ENCODE peak calls at places on chromosomes 12 and 14, in ten cellular contexts. N, I, U, Z, B, O, C, M, R and V are unnamed samples.

GRCh38 chr12:47378907-47379306 is 299.1 kb upstream of the AMIGO2 start:
- DNase-seq in N (no peak), I (no peak), U (no peak), Z (no peak), B (no peak), O (no peak), C (no peak), M (no peak), R (no peak), V (no peak)

GRCh38 chr14:51331651-51332367 is 91.8 kb downstream of the TMX1 start:
- DNase-seq in N (no peak), I (no peak), U (no peak), Z (no peak), B (no peak), O (no peak), C (peak; percentile 14), M (no peak), R (no peak), V (no peak)

GRCh38 chr14:102659797-102660196 is 67.3 kb downstream of the RCOR1 start:
- DNase-seq in N (no peak), I (no peak), U (no peak), Z (no peak), B (no peak), O (no peak), C (no peak), M (no peak), R (no peak), V (no peak)

GRCh38 chr12:122859303-122860051 is 24.2 kb downstream of the HIP1R start:
- DNase-seq in N (no peak), I (peak; percentile 38), U (no peak), Z (no peak), B (no peak), O (no peak), C (no peak), M (no peak), R (no peak), V (no peak)

GRCh38 chr12:118371354-118372282 is 1.1 kb downstream of the TAOK3 start:
- DNase-seq in N (peak; percentile 16), I (peak; percentile 61), U (no peak), Z (no peak), B (no peak), O (peak; percentile 26), C (no peak), M (peak; percentile 82), R (peak; percentile 41), V (peak; percentile 48)

GRCh38 chr12:57134949-57135348 is 6.7 kb downstream of the LRP1 start:
- DNase-seq in N (no peak), I (no peak), U (no peak), Z (no peak), B (no peak), O (peak; percentile 4), C (no peak), M (no peak), R (no peak), V (peak; percentile 37)

GRCh38 chr12:4960030-4960429 is 50.3 kb downstream of the KCNA1 start:
- DNase-seq in N (no peak), I (no peak), U (no peak), Z (no peak), B (no peak), O (no peak), C (no peak), M (no peak), R (no peak), V (no peak)

GRCh38 chr12:47776471-47777143 is 3.6 kb downstream of the SLC48A1 start:
- DNase-seq in N (no peak), I (no peak), U (no peak), Z (no peak), B (no peak), O (no peak), C (no peak), M (no peak), R (no peak), V (no peak)

GRCh38 chr14:106691601-106692291 is 1165.4 kb downstream of the TMEM121 start:
- DNase-seq in N (no peak), I (peak; percentile 23), U (peak; percentile 28), Z (no peak), B (no peak), O (peak; percentile 47), C (no peak), M (no peak), R (no peak), V (no peak)

GRCh38 chr12:54572881-54573280 is 15.6 kb downstream of the PPP1R1A start:
- DNase-seq in N (no peak), I (no peak), U (no peak), Z (no peak), B (no peak), O (no peak), C (no peak), M (no peak), R (no peak), V (no peak)

GRCh38 chr12:18246057-18246456 is 15.3 kb upstream of the PIK3C2G start:
- DNase-seq in N (no peak), I (peak; percentile 1), U (no peak), Z (no peak), B (no peak), O (no peak), C (no peak), M (no peak), R (no peak), V (no peak)

GRCh38 chr14:68645371-68645770 is 147.5 kb downstream of the ZFP36L1 start:
- DNase-seq in N (no peak), I (no peak), U (no peak), Z (no peak), B (no peak), O (no peak), C (no peak), M (no peak), R (no peak), V (no peak)

GRCh38 chr12:78951746-78952532 is 87.4 kb downstream of the SYT1 start:
- DNase-seq in N (no peak), I (peak; percentile 30), U (no peak), Z (no peak), B (no peak), O (no peak), C (no peak), M (no peak), R (no peak), V (no peak)

GRCh38 chr12:29334911-29335310 is 46.1 kb downstream of the ERGIC2 start:
- DNase-seq in N (no peak), I (no peak), U (no peak), Z (no peak), B (no peak), O (no peak), C (no peak), M (no peak), R (no peak), V (no peak)

GRCh38 chr12:117101953-117102833 is 3.0 kb upstream of the TESC start:
- DNase-seq in N (no peak), I (no peak), U (no peak), Z (no peak), B (no peak), O (no peak), C (no peak), M (no peak), R (no peak), V (no peak)

DNA sequence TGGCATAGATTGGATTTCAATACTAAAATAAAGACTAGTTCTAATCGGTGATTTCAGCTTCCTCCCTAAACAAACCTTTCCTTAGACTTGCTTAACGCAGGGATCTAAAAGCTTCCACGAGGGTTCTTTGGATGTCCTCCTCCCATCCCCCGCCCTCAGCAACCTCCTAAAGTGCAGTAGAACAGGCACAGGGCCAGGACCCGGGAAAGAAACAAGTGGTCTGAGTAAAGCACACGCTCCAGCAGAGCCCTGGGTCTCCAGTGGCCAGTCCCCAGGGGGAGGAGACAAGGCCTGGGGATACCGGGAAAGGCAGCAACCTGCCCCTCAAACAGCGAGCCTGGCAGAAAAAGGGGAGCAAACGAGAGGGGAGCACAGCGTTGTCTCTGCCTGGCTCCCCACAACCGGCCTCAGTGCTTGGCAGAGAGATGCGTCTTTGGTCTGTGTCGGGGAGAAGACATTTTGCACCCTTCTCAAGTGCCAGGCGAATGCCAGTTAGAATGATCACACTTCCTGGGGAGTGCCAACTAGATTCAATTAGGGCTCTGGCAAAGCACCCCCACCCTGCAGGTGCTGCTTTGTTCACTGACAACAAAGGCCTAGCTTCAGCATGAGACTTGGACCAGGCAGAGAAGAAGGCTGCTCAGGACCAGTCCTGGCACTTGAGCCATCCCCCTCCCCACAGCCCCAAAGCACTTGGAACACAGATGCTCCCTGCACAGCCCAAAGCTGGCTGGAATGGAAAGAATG is 17.1 kb upstream of the SLC6A12 start:
- DNase-seq in N (no peak), I (no peak), U (no peak), Z (no peak), B (no peak), O (no peak), C (no peak), M (peak; percentile 52), R (no peak), V (no peak)
- TF ChIP-seq EP300 in N (no peak), I (no peak), U (no peak), Z (no peak), B (no peak), O (no peak), C (no peak), M (no peak), R (no peak), V (no peak)

DNA sequence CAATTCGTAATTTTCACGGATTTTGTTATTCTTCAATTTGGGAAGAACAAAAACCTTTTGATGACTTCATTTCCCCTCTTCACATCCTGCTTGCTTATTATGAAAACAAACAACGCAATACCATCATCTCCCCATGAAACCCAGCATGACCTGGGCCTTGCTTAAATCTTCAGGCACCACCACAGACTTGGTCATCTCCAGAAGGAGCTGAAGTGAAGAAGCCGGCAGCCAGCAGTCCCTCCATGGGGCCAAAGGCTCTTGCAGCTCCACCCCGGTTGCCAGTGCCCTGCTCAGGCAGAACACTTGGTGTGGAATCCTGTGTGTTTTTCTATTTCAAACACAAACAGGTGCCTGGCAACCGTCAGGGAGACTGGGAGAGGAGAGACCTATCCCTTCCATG is 982.9 kb upstream of the TMEM132C start:
- DNase-seq in N (no peak), I (no peak), U (no peak), Z (no peak), B (no peak), O (no peak), C (no peak), M (no peak), R (no peak), V (no peak)
- TF ChIP-seq EP300 in N (no peak), I (no peak), U (no peak), Z (no peak), B (no peak), O (no peak), C (no peak), M (no peak), R (no peak), V (no peak)

GRCh38 chr12:93154753-93155475 is 222.8 kb upstream of the NUDT4 start:
- DNase-seq in N (no peak), I (no peak), U (no peak), Z (no peak), B (no peak), O (no peak), C (no peak), M (no peak), R (no peak), V (no peak)
- TF ChIP-seq EP300 in N (no peak), I (no peak), U (no peak), Z (no peak), B (no peak), O (no peak), C (no peak), M (no peak), R (no peak), V (no peak)

GRCh38 chr14:35758523-35759129 is 50.5 kb downstream of the RALGAPA1 start:
- DNase-seq in N (no peak), I (no peak), U (no peak), Z (no peak), B (no peak), O (no peak), C (no peak), M (no peak), R (no peak), V (no peak)
- TF ChIP-seq EP300 in N (no peak), I (no peak), U (no peak), Z (no peak), B (no peak), O (no peak), C (no peak), M (no peak), R (no peak), V (no peak)